ENCODE peak calls at places on chromosomes 6 and 20, in six cellular contexts. I is HepG2, K is GM12878, O is WTC11, T is H1, L is K562. Y is an unnamed sample.
A peak's percentile ranks its signal among the peaks of the same experiment; 100 is the strongest.

GRCh38 chr6:105986998-105987397 is 99.1 kb upstream of the PRDM1 start:
- DNase-seq in I (no peak), K (no peak), O (no peak), T (no peak), L (no peak), Y (no peak)

GRCh38 chr6:69729870-69730449 is 66.8 kb downstream of the LMBRD1 start:
- DNase-seq in I (no peak), K (no peak), O (no peak), T (no peak), L (no peak), Y (no peak)

GRCh38 chr6:35391240-35391968 is 49.0 kb downstream of the PPARD start:
- DNase-seq in I (no peak), K (no peak), O (no peak), T (no peak), L (no peak), Y (no peak)

GRCh38 chr6:125747589-125748533 is 1.6 kb upstream of the HEY2 start:
- DNase-seq in I (no peak), K (no peak), O (peak; percentile 68), T (no peak), L (peak; percentile 13), Y (peak; percentile 78)

GRCh38 chr6:125112934-125113333 is 40.6 kb upstream of the TPD52L1 start:
- DNase-seq in I (no peak), K (no peak), O (no peak), T (no peak), L (no peak), Y (no peak)

GRCh38 chr20:52191132-52191435 is 495 bp downstream of the ZFP64 start:
- DNase-seq in I (no peak), K (no peak), O (no peak), T (no peak), L (no peak), Y (peak; percentile 63)

GRCh38 chr6:7468382-7469081 is 72.9 kb upstream of the DSP start:
- DNase-seq in I (no peak), K (no peak), O (no peak), T (no peak), L (peak; percentile 66), Y (no peak)

GRCh38 chr6:162385980-162386379 is 341.6 kb downstream of the PRKN start:
- DNase-seq in I (no peak), K (no peak), O (no peak), T (no peak), L (no peak), Y (no peak)

GRCh38 chr6:40805336-40805735 is 218.2 kb upstream of the LRFN2 start:
- DNase-seq in I (no peak), K (no peak), O (no peak), T (no peak), L (no peak), Y (no peak)
- TF ChIP-seq CREB1 in I (no peak), K (no peak), O (no peak), T (no peak), L (no peak), Y (no peak)

GRCh38 chr20:61556116-61556515 is 304.1 kb downstream of the CDH4 start:
- DNase-seq in I (no peak), K (no peak), O (no peak), T (no peak), L (no peak), Y (no peak)
- TF ChIP-seq CREB1 in I (no peak), K (no peak), O (no peak), T (no peak), L (no peak), Y (no peak)

DNA sequence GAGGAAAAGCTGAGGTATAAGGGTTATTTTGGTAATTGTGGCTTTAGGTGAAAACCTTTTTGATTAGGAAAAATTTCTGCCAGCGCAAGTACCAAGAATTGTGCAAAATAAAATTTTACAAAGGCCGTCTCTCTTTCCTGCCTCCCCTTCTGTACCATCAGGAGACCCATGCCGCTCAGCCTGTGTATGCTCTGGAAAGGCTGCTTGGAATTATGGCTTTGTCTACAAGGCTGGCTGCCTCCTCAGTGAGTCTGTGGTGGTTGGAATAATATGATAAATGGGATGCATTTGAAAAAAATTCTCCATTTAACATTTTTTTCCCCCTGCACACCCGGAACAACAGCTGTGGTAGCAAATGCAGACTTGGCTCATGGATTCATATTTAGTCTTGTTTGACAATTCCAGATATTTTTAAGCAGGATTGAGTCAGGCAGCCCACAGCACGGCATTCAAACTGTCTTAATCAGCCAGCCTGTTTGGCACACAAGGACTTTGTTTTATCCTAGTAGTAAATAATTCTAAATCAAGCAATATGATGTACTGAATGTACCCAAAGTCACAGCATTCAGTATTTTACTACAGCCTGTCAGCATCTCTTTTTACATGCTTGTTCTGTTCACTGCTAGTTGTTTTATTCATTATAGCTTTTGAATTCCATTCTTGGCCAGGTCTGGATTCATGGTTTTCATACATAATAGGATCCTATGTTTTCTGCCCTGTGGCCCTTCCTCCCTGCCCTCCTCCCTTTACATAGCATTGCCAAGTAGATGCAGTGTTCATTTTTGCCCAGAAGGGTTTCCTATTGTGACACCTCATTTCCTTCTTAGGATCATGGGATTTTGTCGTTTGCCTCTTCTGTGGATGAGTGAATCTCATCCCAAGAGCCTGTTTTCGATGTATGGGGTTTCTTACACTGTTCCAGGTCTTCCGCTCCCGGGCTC is 68.0 kb downstream of the LRRC1 start:
- DNase-seq in I (no peak), K (no peak), O (no peak), T (no peak), L (no peak), Y (no peak)
- TF ChIP-seq CREB1 in I (no peak), K (no peak), O (no peak), T (no peak), L (no peak), Y (no peak)

GRCh38 chr6:51450958-51451357 is 632.3 kb downstream of the TFAP2B start:
- DNase-seq in I (no peak), K (no peak), O (no peak), T (no peak), L (no peak), Y (no peak)

GRCh38 chr6:51450248-51450957 is 631.7 kb downstream of the TFAP2B start:
- DNase-seq in I (no peak), K (peak; percentile 15), O (no peak), T (no peak), L (no peak), Y (no peak)
- TF ChIP-seq CREB1 in I (no peak), K (no peak), O (no peak), T (no peak), L (no peak), Y (no peak)